ENCODE peak calls at places on chromosomes 4 and X, in four cellular contexts. E is amygdala, K is neural crest cell, O is GDM1. T is an unnamed sample.

GRCh38 chrX:108439961-108440696 is 491 bp downstream of the COL4A5 start:
- DNase-seq in E (no peak), O (no peak), K (peak), T (no peak)

GRCh38 chrX:56751071-56751470 is 22.0 kb downstream of the NBDY start:
- DNase-seq in E (no peak), O (no peak), K (no peak), T (no peak)

GRCh38 chr4:158297866-158298265 is 87.6 kb downstream of the TMEM144 start:
- DNase-seq in O (no peak), E (no peak), K (no peak), T (no peak)

GRCh38 chr4:73312967-73313366 is 54.4 kb upstream of the ANKRD17 start:
- DNase-seq in K (no peak), E (no peak), O (no peak), T (no peak)

GRCh38 chr4:56375458-56375857 is 11.8 kb downstream of the AASDH start:
- DNase-seq in K (no peak), E (no peak), O (no peak), T (no peak)

GRCh38 chr4:153137168-153137567 is 67.1 kb upstream of the TRIM2 start:
- DNase-seq in K (no peak), O (no peak), E (peak), T (no peak)

GRCh38 chrX:110045988-110046387 is 43.1 kb downstream of the TMEM164 start:
- DNase-seq in E (no peak), K (no peak), O (no peak), T (no peak)

GRCh38 chr4:110663738-110664444 is 41.0 kb upstream of the PITX2 start:
- DNase-seq in O (no peak), K (no peak), E (no peak), T (no peak)

GRCh38 chr4:71456841-71457240 is 118.0 kb downstream of the SLC4A4 start:
- DNase-seq in O (no peak), K (no peak), E (peak), T (no peak)

GRCh38 chr4:183220246-183220645 is 99.8 kb downstream of the CLDN22 start:
- DNase-seq in E (no peak), O (no peak), K (no peak), T (no peak)

T was measured in GF-D8.